ENCODE peak calls at places on chromosome 6, in nine cellular contexts. O is gastrocnemius medialis, J is sigmoid colon, Q is lung, T is adrenal gland, C is transverse colon, D is testis, F is upper lobe of left lung, K is colonic mucosa. I is an unnamed sample.

GRCh38 chr6:17536586-17536985 is 63.5 kb upstream of the FAM8A1 start:
- DNase-seq in O (no peak), J (no peak), Q (no peak), T (no peak), C (no peak), D (no peak), F (no peak), K (no peak), I (no peak)

GRCh38 chr6:127959869-127960268 is 59.0 kb upstream of the THEMIS start:
- DNase-seq in O (no peak), J (no peak), Q (no peak), T (no peak), C (no peak), D (no peak), F (no peak), K (no peak), I (no peak)

GRCh38 chr6:28522594-28523557 is 2.8 kb upstream of the GPX5 start:
- DNase-seq in O (no peak), J (no peak), Q (no peak), T (no peak), C (no peak), D (no peak), F (no peak), K (no peak), I (no peak)

GRCh38 chr6:38570750-38571149 is 69.0 kb downstream of the BTBD9 start:
- DNase-seq in O (no peak), J (no peak), Q (no peak), T (no peak), C (no peak), D (no peak), F (no peak), K (no peak), I (no peak)

GRCh38 chr6:38499046-38499445 is 140.7 kb downstream of the BTBD9 start:
- DNase-seq in O (no peak), J (no peak), Q (no peak), T (no peak), C (no peak), D (no peak), F (no peak), K (no peak), I (no peak)

GRCh38 chr6:117947234-117947633 is 40.2 kb downstream of the SLC35F1 start:
- DNase-seq in O (no peak), J (no peak), Q (no peak), T (no peak), C (no peak), D (no peak), F (no peak), K (no peak), I (no peak)

GRCh38 chr6:7932625-7933024 is 22.0 kb upstream of the TXNDC5 start:
- DNase-seq in O (no peak), J (no peak), Q (no peak), T (no peak), C (no peak), D (no peak), F (no peak), K (no peak), I (no peak)

GRCh38 chr6:30507849-30508843 is 18.8 kb downstream of the HLA-E start:
- DNase-seq in O (no peak), J (no peak), Q (no peak), T (no peak), C (no peak), D (no peak), F (no peak), K (no peak), I (no peak)

GRCh38 chr6:155123520-155123919 is 128.4 kb downstream of the TIAM2 start:
- DNase-seq in O (no peak), J (no peak), Q (no peak), T (no peak), C (no peak), D (no peak), F (no peak), K (no peak), I (no peak)

GRCh38 chr6:29627762-29628418 is 5.1 kb downstream of the GABBR1 start:
- DNase-seq in O (peak; percentile 32), J (peak; percentile 94), Q (peak; percentile 53), T (peak; percentile 61), C (peak; percentile 66), D (peak; percentile 68), F (peak; percentile 91), K (peak; percentile 60), I (peak; percentile 80)

GRCh38 chr6:33103776-33104175 is 28.0 kb downstream of the HLA-DPB1 start:
- DNase-seq in O (no peak), J (no peak), Q (no peak), T (no peak), C (no peak), D (no peak), F (no peak), K (no peak), I (no peak)

GRCh38 chr6:37473364-37474095 is 26.2 kb downstream of the CCDC167 start:
- DNase-seq in O (no peak), J (no peak), Q (no peak), T (no peak), C (no peak), D (peak; percentile 81), F (no peak), K (no peak), I (peak; percentile 75)

GRCh38 chr6:87779542-87779941 is 77.5 kb upstream of the AKIRIN2 start:
- DNase-seq in O (no peak), J (no peak), Q (no peak), T (no peak), C (no peak), D (no peak), F (no peak), K (no peak), I (no peak)

GRCh38 chr6:155311076-155311475 is 3.2 kb downstream of the TFB1M start:
- DNase-seq in O (no peak), J (no peak), Q (no peak), T (no peak), C (no peak), D (no peak), F (no peak), K (no peak), I (no peak)

GRCh38 chr6:11803596-11803981 is 25.0 kb upstream of the ADTRP start:
- DNase-seq in O (no peak), J (no peak), Q (no peak), T (no peak), C (no peak), D (no peak), F (no peak), K (no peak), I (no peak)

GRCh38 chr6:24089741-24090140 is 36.3 kb upstream of the NRSN1 start:
- DNase-seq in O (no peak), J (no peak), Q (no peak), T (no peak), C (no peak), D (no peak), F (no peak), K (no peak), I (no peak)

GRCh38 chr6:28943557-28944411 is 20.0 kb upstream of the TRIM27 start:
- DNase-seq in O (no peak), J (peak; percentile 81), Q (peak; percentile 65), T (peak; percentile 66), C (peak; percentile 77), D (peak; percentile 78), F (peak; percentile 85), K (peak; percentile 86), I (peak; percentile 67)

DNA sequence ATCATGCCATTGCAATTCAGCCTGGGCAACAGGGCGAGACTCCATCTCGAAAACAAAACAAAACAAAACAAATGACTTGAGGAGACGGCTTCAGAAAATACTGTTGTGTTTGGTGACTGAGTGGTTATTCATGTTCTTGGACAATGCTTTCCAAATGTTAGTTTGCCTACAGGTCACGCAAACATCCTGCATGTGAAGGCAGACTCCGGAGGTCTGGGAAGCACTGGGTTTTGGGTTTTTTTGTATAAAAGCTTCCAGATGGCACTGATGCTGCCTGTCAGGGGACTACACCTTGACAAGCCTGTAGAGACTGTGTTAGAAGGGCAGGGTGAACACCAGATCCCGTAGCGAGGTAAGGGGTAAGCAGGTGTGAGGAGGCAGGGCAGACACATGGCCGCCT is 81.7 kb downstream of the THBS2 start:
- DNase-seq in O (no peak), J (no peak), Q (peak; percentile 18), T (no peak), C (no peak), D (no peak), F (no peak), K (no peak), I (no peak)
- H3K4me3 ChIP-seq in O (no peak overlapping the region), J (no peak overlapping the region), Q (no peak overlapping the region), T (no peak overlapping the region), C (no peak overlapping the region), D (no peak overlapping the region), F (no peak overlapping the region), K (no peak overlapping the region), I (no peak overlapping the region)

DNA sequence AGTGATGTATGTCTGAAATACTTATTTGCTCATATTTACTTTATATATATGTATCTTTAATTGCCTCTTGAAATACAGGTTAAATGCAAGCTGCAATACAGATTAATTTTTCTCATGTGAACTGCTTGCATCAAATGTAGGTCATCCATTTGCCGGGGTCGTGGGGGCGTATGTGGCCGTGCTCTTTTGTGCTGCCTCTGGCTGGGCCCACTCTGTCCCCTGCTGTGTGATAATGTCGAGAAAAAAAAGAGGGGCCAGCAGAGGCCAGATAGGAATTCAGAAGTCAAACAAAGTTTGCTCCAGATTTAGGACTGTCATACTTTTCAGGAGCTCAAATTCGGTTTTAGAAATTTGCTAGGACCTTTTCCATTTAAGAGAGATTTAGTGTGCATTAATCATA is 459.6 kb upstream of the SOX4 start:
- DNase-seq in O (no peak), J (no peak), Q (no peak), T (no peak), C (no peak), D (no peak), F (no peak), K (no peak), I (no peak)
- H3K4me1 ChIP-seq in O (peaks cover 12% of the 10 kb centered on the region), J (peaks cover 34% of the 10 kb centered on the region), Q (peaks cover 2% of the 10 kb centered on the region), T (peaks cover 4% of the 10 kb centered on the region), C (no peaks in the 10 kb centered on the region), D (peaks cover 17% of the 10 kb centered on the region), F (no peaks in the 10 kb centered on the region), K (no peaks in the 10 kb centered on the region), I (peaks cover 7% of the 10 kb centered on the region)

GRCh38 chr6:105317607-105318533 is 85.0 kb downstream of the PREP start:
- DNase-seq in O (peak; percentile 57), J (no peak), Q (no peak), T (no peak), C (no peak), D (peak; percentile 28), F (no peak), K (no peak), I (no peak)
- TF ChIP-seq CTCF in O (peak; percentile 60), J (peak; percentile 23), Q (no peak), T (no peak), C (peak; percentile 33), D (peak; percentile 24), F (peak; percentile 20), K (peak; percentile 17), I (peak; percentile 47)

DNA sequence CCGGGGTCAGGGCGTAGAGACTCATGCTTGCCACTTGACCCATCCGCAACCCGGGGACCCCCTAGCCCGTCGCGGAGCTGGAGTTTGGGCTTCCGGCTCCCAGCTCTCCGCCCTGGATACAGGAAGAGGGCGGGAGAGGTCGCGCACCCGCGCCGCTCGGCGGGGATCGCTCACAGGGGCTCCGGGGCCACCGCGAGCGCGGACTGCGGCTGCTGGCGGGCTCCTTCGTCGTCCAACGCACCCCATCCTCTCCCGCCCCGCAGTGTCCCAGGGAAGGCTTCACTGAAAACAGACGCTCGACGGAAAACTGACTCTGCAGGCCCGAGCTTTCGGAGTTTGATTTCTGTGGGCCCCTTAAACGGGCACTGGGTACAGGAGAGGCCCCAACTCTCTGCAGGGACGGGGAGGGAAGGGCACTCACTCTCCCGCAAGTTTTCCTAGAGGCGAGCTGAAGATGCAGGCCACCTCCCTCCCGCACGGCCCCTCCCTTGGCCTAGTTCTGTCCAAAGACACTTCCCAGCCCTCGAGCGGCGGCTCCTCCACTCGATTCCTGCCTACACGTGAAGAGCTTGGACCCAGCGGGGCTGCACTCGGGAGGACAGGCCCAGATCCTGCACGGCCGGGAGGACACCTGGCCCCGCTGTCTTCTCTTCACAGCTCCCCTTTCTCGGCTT is 5.3 kb downstream of the OLIG3 start:
- DNase-seq in O (no peak), J (peak; percentile 63), Q (no peak), T (no peak), C (no peak), D (no peak), F (peak; percentile 83), K (no peak), I (no peak)
- H3K4me3 ChIP-seq in O (peak overlapping the region; percentile 3), J (no peak overlapping the region), Q (no peak overlapping the region), T (no peak overlapping the region), C (no peak overlapping the region), D (peak overlapping the region; percentile 18), F (peak overlapping the region; percentile 18), K (no peak overlapping the region), I (peak overlapping the region; percentile 42)

I was measured in psoas muscle.